ENCODE peak calls at places on chromosome 2, in five cellular contexts. R is fibroblast of villous mesenchyme; V is stimulated activated CD4-positive, alpha-beta T cell treated with anti-CD3 and anti-CD28 coated beads, Interleukin-12 subunit alpha, Interleukin-12 subunit beta, amount 100 ng/mL, for 4 hours; N is lower leg skin; E is A673. C is an unnamed sample.

GRCh38 chr2:74321737-74322136 is 21.5 kb downstream of the SLC4A5 start:
- DNase-seq in R (no peak), V (no peak), E (no peak), N (no peak), C (no peak)

GRCh38 chr2:206790311-206790935 is 25.0 kb downstream of the FASTKD2 start:
- DNase-seq in N (no peak), V (no peak), R (peak), E (no peak), C (no peak)

GRCh38 chr2:119435148-119435952 is 3.7 kb downstream of the TMEM37 start:
- DNase-seq in R (no peak), E (no peak), N (no peak), V (no peak), C (no peak)

GRCh38 chr2:31246184-31246852 is 12.4 kb downstream of the EHD3 start:
- DNase-seq in E (peak), N (no peak), V (no peak), R (no peak), C (no peak)

GRCh38 chr2:200435379-200435778 is 74.5 kb downstream of the KCTD18 start:
- DNase-seq in R (no peak), N (no peak), V (no peak), E (no peak), C (no peak)

GRCh38 chr2:45973426-45973825 is 322.0 kb downstream of the PRKCE start:
- DNase-seq in E (peak), N (no peak), V (no peak), R (no peak), C (no peak)

GRCh38 chr2:55511508-55512124 is 7.9 kb upstream of the CFAP36 start:
- DNase-seq in E (peak), V (no peak), R (peak), N (no peak), C (peak)

GRCh38 chr2:180208841-180209240 is 201.7 kb upstream of the CWC22 start:
- DNase-seq in N (no peak), V (no peak), R (no peak), E (peak), C (no peak)

GRCh38 chr2:220078439-220078838 is 451.0 kb downstream of the SLC4A3 start:
- DNase-seq in E (no peak), R (peak), V (no peak), N (no peak), C (no peak)

GRCh38 chr2:127712999-127713398 is 11.7 kb downstream of the SFT2D3 start:
- DNase-seq in N (no peak), V (no peak), E (no peak), R (no peak), C (no peak)

GRCh38 chr2:263022-263738 is 652 bp downstream of the SH3YL1 start:
- DNase-seq in E (no peak), R (no peak), N (no peak), V (no peak), C (no peak)